ENCODE peak calls at places on chromosomes 6 and 20, in five cellular contexts. One of them, this sample, is unnamed.

GRCh38 chr6:109714611-109715010 is 23.5 kb downstream of the FIG4 start:
- DNase-seq in NCI-H748 treated with DMSO at 0.1 percent for 48 hours: no peak
- DNase-seq in AG20443: no peak
- DNase-seq in stimulated activated CD4-positive, alpha-beta T cell treated with anti-CD3 and anti-CD28 coated beads, Interleukin-15, amount 100 ng/mL, for 1 hour: no peak
- DNase-seq in NCI-H460: no peak
- DNase-seq in this sample: no peak

GRCh38 chr6:79864421-79864820 is 82.9 kb downstream of the ELOVL4 start:
- DNase-seq in NCI-H748 treated with DMSO at 0.1 percent for 48 hours: no peak
- DNase-seq in AG20443: no peak
- DNase-seq in stimulated activated CD4-positive, alpha-beta T cell treated with anti-CD3 and anti-CD28 coated beads, Interleukin-15, amount 100 ng/mL, for 1 hour: no peak
- DNase-seq in NCI-H460: no peak
- DNase-seq in this sample: no peak

GRCh38 chr6:34084591-34085280 is 61.2 kb downstream of the GRM4 start:
- DNase-seq in NCI-H748 treated with DMSO at 0.1 percent for 48 hours: no peak
- DNase-seq in AG20443: no peak
- DNase-seq in stimulated activated CD4-positive, alpha-beta T cell treated with anti-CD3 and anti-CD28 coated beads, Interleukin-15, amount 100 ng/mL, for 1 hour: no peak
- DNase-seq in NCI-H460: no peak
- DNase-seq in this sample: no peak

GRCh38 chr20:34049389-34049788 is 55.7 kb downstream of the RALY start:
- DNase-seq in NCI-H748 treated with DMSO at 0.1 percent for 48 hours: no peak
- DNase-seq in AG20443: no peak
- DNase-seq in stimulated activated CD4-positive, alpha-beta T cell treated with anti-CD3 and anti-CD28 coated beads, Interleukin-15, amount 100 ng/mL, for 1 hour: no peak
- DNase-seq in NCI-H460: no peak
- DNase-seq in this sample: no peak

GRCh38 chr6:39114707-39115599 is at the start of gene SAYSD1:
- DNase-seq in NCI-H748 treated with DMSO at 0.1 percent for 48 hours: peak; percentile 91
- DNase-seq in AG20443: peak; percentile 99
- DNase-seq in stimulated activated CD4-positive, alpha-beta T cell treated with anti-CD3 and anti-CD28 coated beads, Interleukin-15, amount 100 ng/mL, for 1 hour: peak; percentile 87
- DNase-seq in NCI-H460: peak; percentile 84
- DNase-seq in this sample: peak; percentile 77

GRCh38 chr6:108575905-108576494 is 15.3 kb downstream of the FOXO3 start:
- DNase-seq in NCI-H748 treated with DMSO at 0.1 percent for 48 hours: no peak
- DNase-seq in AG20443: no peak
- DNase-seq in stimulated activated CD4-positive, alpha-beta T cell treated with anti-CD3 and anti-CD28 coated beads, Interleukin-15, amount 100 ng/mL, for 1 hour: no peak
- DNase-seq in NCI-H460: no peak
- DNase-seq in this sample: no peak

GRCh38 chr20:38034108-38034649 is 633 bp downstream of the RPRD1B start:
- DNase-seq in NCI-H748 treated with DMSO at 0.1 percent for 48 hours: no peak
- DNase-seq in AG20443: no peak
- DNase-seq in stimulated activated CD4-positive, alpha-beta T cell treated with anti-CD3 and anti-CD28 coated beads, Interleukin-15, amount 100 ng/mL, for 1 hour: no peak
- DNase-seq in NCI-H460: no peak
- DNase-seq in this sample: no peak

GRCh38 chr6:7650876-7651275 is 60.9 kb downstream of the SNRNP48 start:
- DNase-seq in NCI-H748 treated with DMSO at 0.1 percent for 48 hours: no peak
- DNase-seq in AG20443: peak; percentile 61
- DNase-seq in stimulated activated CD4-positive, alpha-beta T cell treated with anti-CD3 and anti-CD28 coated beads, Interleukin-15, amount 100 ng/mL, for 1 hour: no peak
- DNase-seq in NCI-H460: no peak
- DNase-seq in this sample: no peak

GRCh38 chr20:46575794-46576495 is 25.5 kb upstream of the OCSTAMP start:
- DNase-seq in NCI-H748 treated with DMSO at 0.1 percent for 48 hours: no peak
- DNase-seq in AG20443: no peak
- DNase-seq in stimulated activated CD4-positive, alpha-beta T cell treated with anti-CD3 and anti-CD28 coated beads, Interleukin-15, amount 100 ng/mL, for 1 hour: no peak
- DNase-seq in NCI-H460: no peak
- DNase-seq in this sample: no peak

GRCh38 chr6:25035451-25036435 is 100.0 kb upstream of the RIPOR2 start:
- DNase-seq in NCI-H748 treated with DMSO at 0.1 percent for 48 hours: no peak
- DNase-seq in AG20443: no peak
- DNase-seq in stimulated activated CD4-positive, alpha-beta T cell treated with anti-CD3 and anti-CD28 coated beads, Interleukin-15, amount 100 ng/mL, for 1 hour: no peak
- DNase-seq in NCI-H460: no peak
- DNase-seq in this sample: no peak

GRCh38 chr6:707576-708236 is 14.8 kb upstream of the EXOC2 start:
- DNase-seq in NCI-H748 treated with DMSO at 0.1 percent for 48 hours: no peak
- DNase-seq in AG20443: no peak
- DNase-seq in stimulated activated CD4-positive, alpha-beta T cell treated with anti-CD3 and anti-CD28 coated beads, Interleukin-15, amount 100 ng/mL, for 1 hour: no peak
- DNase-seq in NCI-H460: no peak
- DNase-seq in this sample: no peak

GRCh38 chr20:40497781-40498691 is 191.0 kb downstream of the MAFB start:
- DNase-seq in NCI-H748 treated with DMSO at 0.1 percent for 48 hours: no peak
- DNase-seq in AG20443: no peak
- DNase-seq in stimulated activated CD4-positive, alpha-beta T cell treated with anti-CD3 and anti-CD28 coated beads, Interleukin-15, amount 100 ng/mL, for 1 hour: no peak
- DNase-seq in NCI-H460: no peak
- DNase-seq in this sample: no peak